ENCODE peak calls at places on chromosomes 6 and 20, in five cellular contexts. X is mesenchymal stem cell, E is H9, N is trophoblast cell, Y is H1. D is an unnamed sample.

GRCh38 chr6:169190144-169190584 is 63.5 kb downstream of the THBS2 start:
- DNase-seq in X (no peak), E (no peak), N (no peak), Y (no peak), D (no peak)

GRCh38 chr20:61704661-61705060 is 361.0 kb downstream of the TAF4 start:
- DNase-seq in X (no peak), E (no peak), N (no peak), Y (no peak), D (no peak)

GRCh38 chr6:103122766-103123601 is 1729.5 kb downstream of the GRIK2 start:
- DNase-seq in X (peak; percentile 58), E (peak; percentile 89), N (peak; percentile 78), Y (peak; percentile 56), D (peak; percentile 72)

GRCh38 chr6:139308284-139308916 is 16.6 kb upstream of the TXLNB start:
- DNase-seq in X (no peak), E (no peak), N (no peak), Y (no peak), D (no peak)

GRCh38 chr6:108565893-108566292 is 5.2 kb downstream of the FOXO3 start:
- DNase-seq in X (peak; percentile 83), E (no peak), N (peak; percentile 59), Y (no peak), D (no peak)

GRCh38 chr6:121305957-121306607 is 28.2 kb downstream of the TBC1D32 start:
- DNase-seq in X (peak; percentile 60), E (no peak), N (peak; percentile 65), Y (no peak), D (peak; percentile 12)

GRCh38 chr6:168678177-168678576 is 237.2 kb downstream of the SMOC2 start:
- DNase-seq in X (no peak), E (no peak), N (peak; percentile 78), Y (no peak), D (no peak)

GRCh38 chr6:26125015-26125690 is 37.9 kb downstream of the HFE start:
- DNase-seq in X (peak; percentile 29), E (no peak), N (peak; percentile 30), Y (no peak), D (no peak)

GRCh38 chr6:63572733-63573139 is 456 bp downstream of the LOC128125822 start:
- DNase-seq in X (no peak), E (no peak), N (no peak), Y (no peak), D (no peak)
- H4K8ac ChIP-seq in X (peak overlapping the region; percentile 98), E (no peak overlapping the region), N (peak overlapping the region; percentile 93), Y (peak overlapping the region; percentile 99), D (peak overlapping the region; percentile 59)

DNA sequence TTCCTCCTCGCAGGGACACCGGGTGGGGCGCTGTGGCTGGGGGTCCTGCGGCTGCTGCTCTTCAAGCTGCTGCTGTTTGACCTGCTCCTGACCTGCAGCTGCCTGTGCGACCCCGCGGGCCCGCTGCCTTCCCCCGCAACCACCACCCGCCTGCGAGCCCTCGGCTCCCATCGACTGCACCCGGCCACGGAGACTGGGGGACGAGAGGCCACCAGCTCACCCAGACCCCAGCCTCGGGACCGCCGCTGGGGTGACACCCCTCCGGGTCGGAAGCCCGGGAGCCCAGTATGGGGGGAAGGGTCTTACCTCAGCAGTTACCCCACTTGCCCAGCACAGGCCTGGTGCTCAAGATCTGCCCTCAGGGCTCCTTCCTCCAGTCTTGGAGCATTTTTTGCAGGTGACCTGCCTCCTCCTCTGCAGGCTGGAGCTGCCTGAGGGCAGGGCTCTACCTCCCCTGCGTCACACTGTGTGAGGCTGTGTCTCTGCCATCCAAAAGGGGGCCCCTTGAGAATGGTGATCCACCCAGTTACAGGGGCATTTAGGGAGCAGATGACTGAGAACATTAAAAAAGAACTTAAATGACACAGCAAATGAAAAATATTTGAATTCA is 3.9 kb upstream of the CNPY3 start:
- DNase-seq in X (no peak), E (peak; percentile 73), N (peak; percentile 89), Y (no peak), D (no peak)
- H2BK12ac ChIP-seq in X (no peak overlapping the region), E (no peak overlapping the region), N (peak overlapping the region; percentile 84), Y (no peak overlapping the region), D (peak overlapping the region; percentile 30)

GRCh38 chr20:50366270-50367103 is 143.7 kb upstream of the PTPN1 start:
- DNase-seq in X (peak; percentile 92), E (no peak), N (peak; percentile 29), Y (no peak), D (no peak)
- H3K14ac ChIP-seq in X (no peak overlapping the region), E (no peak overlapping the region), N (no peak overlapping the region), Y (no peak overlapping the region), D (no peak overlapping the region)

GRCh38 chr6:156016186-156016976 is 560.7 kb upstream of the NOX3 start:
- DNase-seq in X (peak; percentile 71), E (no peak), N (no peak), Y (no peak), D (no peak)

GRCh38 chr6:156026543-156027268 is 571.1 kb upstream of the NOX3 start:
- DNase-seq in X (no peak), E (no peak), N (no peak), Y (no peak), D (no peak)

GRCh38 chr6:156024339-156024738 is 568.7 kb upstream of the NOX3 start:
- DNase-seq in X (no peak), E (no peak), N (no peak), Y (no peak), D (no peak)

GRCh38 chr6:156017838-156018237 is 562.2 kb upstream of the NOX3 start:
- DNase-seq in X (peak; percentile 94), E (no peak), N (peak; percentile 11), Y (no peak), D (no peak)

DNA sequence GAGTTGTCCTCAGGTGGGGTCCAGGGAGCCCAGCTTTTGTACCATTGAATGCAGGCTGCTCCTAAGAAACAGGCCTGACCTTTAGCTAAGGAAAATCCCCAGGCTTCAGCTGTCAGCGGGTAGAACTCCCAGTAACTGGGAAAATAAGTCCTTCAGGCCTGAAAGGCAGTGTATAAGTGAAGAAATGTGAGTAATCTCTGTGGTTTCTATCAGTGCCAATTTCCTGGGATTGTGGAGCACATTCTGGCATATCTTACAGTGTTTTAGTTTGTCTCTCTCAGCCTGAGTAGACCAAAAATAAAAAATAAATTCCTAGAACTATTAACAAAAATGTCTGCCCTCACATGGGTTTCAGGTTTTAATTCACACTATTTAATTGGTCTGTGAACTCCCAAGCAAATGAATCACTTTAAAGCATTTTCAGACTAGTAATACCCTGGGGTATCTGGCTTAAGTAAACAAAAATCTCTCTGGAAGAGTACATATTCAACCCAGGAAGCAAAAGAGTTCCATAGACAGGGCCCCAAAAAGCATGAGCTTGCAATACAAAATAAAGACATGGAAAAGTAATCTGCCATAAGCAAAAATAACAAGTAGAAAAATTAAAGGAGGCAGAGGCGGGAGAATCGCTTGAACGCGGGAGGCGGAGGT is 566.2 kb upstream of the NOX3 start:
- DNase-seq in X (peak; percentile 84), E (no peak), N (no peak), Y (no peak), D (no peak)
- H4K8ac ChIP-seq in X (peak overlapping the region; percentile 81), E (no peak overlapping the region), N (no peak overlapping the region), Y (no peak overlapping the region), D (no peak overlapping the region)

DNA sequence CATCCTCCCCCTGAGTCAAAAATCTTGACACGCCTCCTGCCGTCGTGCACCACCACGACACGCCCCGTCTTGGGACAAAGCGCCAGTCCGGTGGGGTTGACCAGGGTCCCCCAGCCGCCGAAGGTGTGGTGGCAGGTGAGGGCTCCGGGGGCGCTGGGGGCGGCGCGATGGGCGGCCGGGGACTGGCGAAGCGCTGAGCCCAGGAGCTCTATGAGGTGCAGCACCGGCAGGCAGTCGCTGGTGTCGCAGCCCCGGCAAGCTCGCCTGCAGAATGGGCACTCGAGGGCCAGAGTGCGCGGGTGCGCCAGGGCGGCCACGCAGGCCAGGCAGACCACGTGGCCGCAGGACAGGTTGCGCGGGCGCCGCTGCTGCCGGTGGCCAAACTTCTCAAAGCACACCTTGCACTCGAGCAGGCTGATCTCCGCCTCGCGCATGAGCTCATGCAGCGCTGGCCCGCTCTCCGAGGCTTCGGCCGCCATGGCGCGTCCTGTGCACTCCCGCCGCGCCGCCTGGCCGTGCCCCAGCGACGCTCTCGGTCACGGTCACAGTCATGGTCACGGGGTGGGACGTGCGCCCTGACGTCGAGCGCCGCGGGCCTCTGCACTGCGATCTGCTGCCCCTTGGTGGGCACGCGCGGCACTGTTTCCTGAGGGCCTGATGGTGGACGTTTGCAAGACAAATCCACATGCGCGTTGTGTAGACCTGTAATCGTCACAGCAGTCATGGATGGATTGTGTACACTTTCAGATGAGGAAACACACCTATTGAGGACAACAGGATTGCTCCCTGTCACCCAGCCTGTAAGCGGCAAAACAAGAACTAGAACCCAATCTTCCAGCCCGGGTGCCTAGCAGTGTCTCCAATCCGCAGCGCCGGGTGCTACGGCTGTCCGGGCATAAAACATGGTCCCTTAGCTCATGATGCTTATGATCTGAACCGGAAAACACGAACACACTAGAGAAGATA is at the start of gene NHLRC1:
- DNase-seq in X (peak; percentile 82), E (peak; percentile 88), N (peak; percentile 95), Y (peak; percentile 70), D (peak; percentile 64)
- H2BK12ac ChIP-seq in X (peak within 1 kb of the TSS; percentile 11), E (no peak within 1 kb of the TSS), N (no peak within 1 kb of the TSS), Y (peak within 1 kb of the TSS; percentile 64), D (no peak within 1 kb of the TSS)

GRCh38 chr20:44188752-44189151 is 1.8 kb upstream of the JPH2 start:
- DNase-seq in X (no peak), E (no peak), N (peak; percentile 59), Y (no peak), D (no peak)
- H3K14ac ChIP-seq in X (no peak overlapping the region), E (no peak overlapping the region), N (peak overlapping the region; percentile 63), Y (no peak overlapping the region), D (no peak overlapping the region)

GRCh38 chr6:37033819-37034790 is 28.6 kb downstream of the FGD2 start:
- DNase-seq in X (no peak), E (no peak), N (no peak), Y (no peak), D (no peak)
- H4K8ac ChIP-seq in X (no peak overlapping the region), E (no peak overlapping the region), N (no peak overlapping the region), Y (no peak overlapping the region), D (no peak overlapping the region)